ENCODE peak calls at places on chromosomes 1 and 21, in ten cellular contexts. H is bronchial epithelial cell, C is IMR-90, M is cardiac fibroblast, U is fibroblast of lung, J is cardiac muscle cell, T is A549, Q is lower leg skin, K is fibroblast of the aortic adventitia, L is pancreas. N is an unnamed sample.

GRCh38 chr1:34322969-34323368 is 146.3 kb downstream of the C1orf94 start:
- DNase-seq in H (no peak), C (no peak), M (no peak), U (no peak), J (no peak), T (no peak), Q (no peak), K (no peak), L (no peak), N (no peak)

GRCh38 chr1:208189716-208190115 is 54.5 kb downstream of the PLXNA2 start:
- DNase-seq in H (no peak), C (no peak), M (no peak), U (no peak), J (no peak), T (no peak), Q (no peak), K (no peak), L (no peak), N (no peak)

GRCh38 chr1:17496419-17496818 is 43.1 kb upstream of the ARHGEF10L start:
- DNase-seq in H (no peak), C (no peak), M (no peak), U (no peak), J (no peak), T (no peak), Q (no peak), K (no peak), L (no peak), N (no peak)

GRCh38 chr1:10640079-10640578 is 156.3 kb downstream of the CASZ1 start:
- DNase-seq in H (no peak), C (no peak), M (no peak), U (no peak), J (peak), T (no peak), Q (no peak), K (no peak), L (no peak), N (no peak)

GRCh38 chr1:161506336-161507223 is 1.3 kb downstream of the FCGR2A start:
- DNase-seq in H (no peak), C (peak), M (peak), U (no peak), J (no peak), T (no peak), Q (no peak), K (peak), L (no peak), N (no peak)

GRCh38 chr1:121418369-121419049 is 233.7 kb downstream of the SRGAP2C start:
- DNase-seq in H (no peak), C (no peak), M (no peak), U (no peak), J (peak), T (no peak), Q (no peak), K (no peak), L (no peak), N (no peak)

GRCh38 chr1:145997156-145998023 is 1.0 kb upstream of the TXNIP start:
- DNase-seq in H (no peak), C (no peak), M (peak), U (no peak), J (no peak), T (no peak), Q (no peak), K (no peak), L (peak), N (no peak)

GRCh38 chr1:176601358-176601757 is 138.4 kb downstream of the PAPPA2 start:
- DNase-seq in H (no peak), C (no peak), M (no peak), U (no peak), J (peak), T (no peak), Q (no peak), K (peak), L (no peak), N (no peak)

GRCh38 chr1:237736372-237737029 is 154.2 kb downstream of the ZP4 start:
- DNase-seq in H (no peak), C (peak), M (no peak), U (peak), J (peak), T (no peak), Q (no peak), K (no peak), L (no peak), N (no peak)
- TF ChIP-seq CTCF in H (no peak), C (no peak), M (no peak), U (peak), J (peak), T (no peak), Q (no peak), K (no peak), L (no peak), N (no peak)

GRCh38 chr1:234498448-234499118 is 19.6 kb upstream of the TARBP1 start:
- DNase-seq in H (peak), C (no peak), M (no peak), U (no peak), J (no peak), T (no peak), Q (no peak), K (peak), L (no peak), N (no peak)
- H3K4me3 ChIP-seq in H (no peak), C (no peak), M (no peak), U (no peak), J (no peak), T (no peak), Q (no peak), K (no peak), L (no peak), N (no peak)

GRCh38 chr1:186722711-186723309 is 42.6 kb upstream of the PTGS2 start:
- DNase-seq in H (peak), C (peak), M (peak), U (peak), J (peak), T (peak), Q (no peak), K (peak), L (no peak), N (peak)
- TF ChIP-seq CTCF in H (peak), C (peak), M (peak), U (peak), J (peak), T (peak), Q (no peak), K (peak), L (no peak), N (peak)

DNA sequence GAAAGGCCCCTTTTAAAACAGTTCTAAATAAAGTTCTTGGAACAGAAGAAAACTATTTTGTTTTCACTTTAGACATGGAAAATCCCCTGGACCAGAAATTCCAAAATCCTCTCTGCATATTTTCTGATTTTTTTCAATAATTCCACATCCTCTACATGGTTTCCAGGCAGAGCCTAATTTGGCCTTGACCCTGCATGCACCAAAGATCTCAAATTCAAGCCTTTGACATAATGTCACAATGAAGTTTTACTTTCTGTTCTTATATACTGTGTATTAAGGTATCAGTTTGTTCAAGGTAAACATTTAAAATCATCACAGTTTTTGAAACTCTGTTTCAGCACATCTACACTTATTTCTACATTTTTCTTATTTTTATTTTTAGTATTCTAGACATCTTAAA is 12.2 kb upstream of the NPL start:
- DNase-seq in H (no peak), C (no peak), M (no peak), U (no peak), J (no peak), T (no peak), Q (no peak), K (no peak), L (no peak), N (no peak)
- H3K4me3 ChIP-seq in H (no peak), C (no peak), M (no peak), U (no peak), J (no peak), T (no peak), Q (no peak), K (no peak), L (no peak), N (no peak)

GRCh38 chr1:6209661-6210605 is 4.0 kb downstream of the RNF207 start:
- DNase-seq in H (no peak), C (no peak), M (no peak), U (no peak), J (no peak), T (no peak), Q (no peak), K (no peak), L (no peak), N (no peak)

GRCh38 chr1:6207075-6207885 is 1.4 kb downstream of the RNF207 start:
- DNase-seq in H (no peak), C (no peak), M (no peak), U (no peak), J (peak), T (no peak), Q (no peak), K (no peak), L (no peak), N (no peak)

GRCh38 chr1:6207921-6208320 is 2.0 kb downstream of the RNF207 start:
- DNase-seq in H (no peak), C (no peak), M (no peak), U (no peak), J (no peak), T (no peak), Q (no peak), K (no peak), L (no peak), N (no peak)

GRCh38 chr1:6210606-6211355 is 4.9 kb downstream of the RNF207 start:
- DNase-seq in H (no peak), C (no peak), M (no peak), U (no peak), J (no peak), T (no peak), Q (no peak), K (no peak), L (no peak), N (no peak)

DNA sequence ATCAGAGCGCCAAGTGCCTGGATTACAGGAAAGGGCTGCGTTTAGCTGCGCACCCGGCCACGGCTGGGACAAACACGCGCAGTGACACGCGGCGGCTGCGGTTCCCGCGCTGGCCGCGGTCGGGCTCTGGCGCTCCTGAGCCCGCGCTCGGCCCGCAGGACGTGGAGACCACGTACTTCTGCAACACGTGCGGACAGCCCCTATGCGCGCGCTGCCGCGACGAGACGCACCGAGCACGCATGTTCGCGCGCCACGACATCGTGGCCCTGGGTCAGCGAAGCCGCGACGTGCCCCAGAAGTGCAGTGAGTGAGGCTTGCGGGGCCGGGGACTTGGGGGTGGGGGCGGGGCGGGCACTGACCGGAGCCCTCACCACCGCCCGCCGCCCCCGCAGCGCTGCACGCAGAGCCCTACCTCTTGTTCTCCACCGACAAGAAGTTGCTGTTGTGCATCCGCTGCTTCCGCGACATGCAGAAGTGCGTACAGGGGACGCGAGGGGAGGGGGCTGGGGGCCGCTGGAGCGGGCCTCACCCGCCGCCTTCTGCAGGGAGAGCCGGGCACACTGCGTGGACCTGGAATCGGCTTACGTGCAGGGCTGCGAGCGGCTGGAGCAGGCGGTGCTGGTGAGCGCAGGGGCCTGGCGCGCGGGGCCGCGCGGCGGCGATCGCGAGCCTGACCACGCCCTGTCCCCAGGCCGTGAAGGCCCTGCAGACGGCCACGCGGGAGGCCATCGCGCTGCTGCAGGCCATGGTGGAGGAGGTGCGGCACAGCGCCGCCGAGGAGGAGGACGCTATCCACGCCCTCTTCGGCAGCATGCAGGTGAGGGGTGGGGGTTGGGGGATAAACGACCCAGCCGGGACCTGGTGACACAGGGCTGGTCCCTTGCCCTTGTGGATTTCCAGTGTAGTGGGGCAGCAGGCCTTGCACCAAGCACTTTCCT is 3.1 kb downstream of the RNF207 start:
- DNase-seq in H (no peak), C (peak), M (peak), U (peak), J (peak), T (no peak), Q (no peak), K (no peak), L (peak), N (peak)
- TF ChIP-seq CTCF in H (no peak), C (peak), M (peak), U (peak), J (peak), T (no peak), Q (no peak), K (peak), L (peak), N (peak)

GRCh38 chr21:33364830-33365229 is 38.4 kb upstream of the IFNGR2 start:
- DNase-seq in H (no peak), C (no peak), M (no peak), U (no peak), J (no peak), T (no peak), Q (no peak), K (no peak), L (no peak), N (no peak)

GRCh38 chr21:33360281-33360680 is 35.5 kb downstream of the IFNAR1 start:
- DNase-seq in H (peak), C (peak), M (peak), U (peak), J (no peak), T (no peak), Q (no peak), K (peak), L (no peak), N (peak)

GRCh38 chr21:33359446-33359845 is 34.7 kb downstream of the IFNAR1 start:
- DNase-seq in H (no peak), C (no peak), M (no peak), U (no peak), J (no peak), T (no peak), Q (no peak), K (no peak), L (no peak), N (no peak)

GRCh38 chr21:33362044-33362555 is 37.3 kb downstream of the IFNAR1 start:
- DNase-seq in H (peak), C (no peak), M (no peak), U (no peak), J (peak), T (no peak), Q (peak), K (no peak), L (no peak), N (no peak)

DNA sequence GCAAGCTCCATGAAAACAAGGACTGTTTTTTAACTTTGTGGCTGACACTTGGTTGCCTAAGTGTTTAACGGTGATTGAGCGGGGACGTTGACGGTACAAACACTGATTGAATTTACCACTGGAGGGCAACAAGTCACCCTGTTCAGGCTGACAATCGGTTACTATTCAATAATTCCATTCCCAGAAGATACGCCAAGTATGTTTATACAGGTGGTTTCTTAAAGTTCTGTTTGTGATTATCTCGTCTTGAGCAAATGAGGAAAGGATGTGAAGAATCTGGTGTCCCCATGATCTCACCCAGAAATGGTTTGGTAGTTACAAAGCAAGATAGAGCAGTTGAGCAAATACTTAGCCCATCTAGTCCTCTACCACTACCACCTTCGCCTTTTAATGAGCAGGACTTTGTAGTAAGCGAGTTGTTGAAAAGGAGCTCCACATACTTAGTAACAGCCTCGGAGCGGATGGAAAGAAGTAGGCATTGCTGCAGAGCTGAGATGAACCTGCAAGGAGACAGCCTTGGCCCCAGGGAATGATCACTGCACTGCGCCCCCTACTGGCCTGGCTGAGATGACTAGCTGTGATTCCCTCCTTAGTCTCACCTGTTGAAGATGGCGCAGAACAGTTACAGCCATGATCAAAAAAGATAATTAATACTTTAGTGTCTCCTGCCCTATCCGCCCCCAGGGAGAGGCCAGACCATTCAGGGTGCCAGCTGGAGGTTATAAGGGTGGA is 36.3 kb downstream of the IFNAR1 start:
- DNase-seq in H (peak), C (peak), M (peak), U (peak), J (peak), T (peak), Q (peak), K (peak), L (peak), N (peak)
- H3K4me3 ChIP-seq in H (peak), C (no peak), M (no peak), U (no peak), J (peak), T (peak), Q (no peak), K (no peak), L (no peak), N (no peak)

GRCh38 chr1:6181347-6181770 is 1.2 kb upstream of the CHD5 start:
- DNase-seq in H (no peak), C (no peak), M (no peak), U (no peak), J (no peak), T (no peak), Q (no peak), K (no peak), L (no peak), N (no peak)

GRCh38 chr1:6184083-6184783 is 4.1 kb upstream of the CHD5 start:
- DNase-seq in H (no peak), C (no peak), M (no peak), U (no peak), J (no peak), T (no peak), Q (no peak), K (no peak), L (no peak), N (no peak)

GRCh38 chr1:6185635-6186382 is 5.7 kb upstream of the CHD5 start:
- DNase-seq in H (peak), C (peak), M (peak), U (peak), J (peak), T (no peak), Q (no peak), K (peak), L (no peak), N (peak)

GRCh38 chr1:6185151-6185550 is 5.0 kb upstream of the CHD5 start:
- DNase-seq in H (no peak), C (peak), M (peak), U (peak), J (no peak), T (no peak), Q (no peak), K (peak), L (no peak), N (peak)

GRCh38 chr1:6183520-6183989 is 3.4 kb upstream of the CHD5 start:
- DNase-seq in H (no peak), C (peak), M (no peak), U (no peak), J (no peak), T (no peak), Q (no peak), K (no peak), L (no peak), N (no peak)
- TF ChIP-seq CTCF in H (no peak), C (no peak), M (peak), U (no peak), J (peak), T (no peak), Q (no peak), K (no peak), L (no peak), N (no peak)

GRCh38 chr1:31672988-31673387 is 28.3 kb upstream of the PEF1 start:
- DNase-seq in H (no peak), C (no peak), M (no peak), U (no peak), J (no peak), T (no peak), Q (no peak), K (no peak), L (no peak), N (no peak)
- H3K4me3 ChIP-seq in H (no peak), C (no peak), M (no peak), U (no peak), J (no peak), T (no peak), Q (no peak), K (no peak), L (no peak), N (no peak)

DNA sequence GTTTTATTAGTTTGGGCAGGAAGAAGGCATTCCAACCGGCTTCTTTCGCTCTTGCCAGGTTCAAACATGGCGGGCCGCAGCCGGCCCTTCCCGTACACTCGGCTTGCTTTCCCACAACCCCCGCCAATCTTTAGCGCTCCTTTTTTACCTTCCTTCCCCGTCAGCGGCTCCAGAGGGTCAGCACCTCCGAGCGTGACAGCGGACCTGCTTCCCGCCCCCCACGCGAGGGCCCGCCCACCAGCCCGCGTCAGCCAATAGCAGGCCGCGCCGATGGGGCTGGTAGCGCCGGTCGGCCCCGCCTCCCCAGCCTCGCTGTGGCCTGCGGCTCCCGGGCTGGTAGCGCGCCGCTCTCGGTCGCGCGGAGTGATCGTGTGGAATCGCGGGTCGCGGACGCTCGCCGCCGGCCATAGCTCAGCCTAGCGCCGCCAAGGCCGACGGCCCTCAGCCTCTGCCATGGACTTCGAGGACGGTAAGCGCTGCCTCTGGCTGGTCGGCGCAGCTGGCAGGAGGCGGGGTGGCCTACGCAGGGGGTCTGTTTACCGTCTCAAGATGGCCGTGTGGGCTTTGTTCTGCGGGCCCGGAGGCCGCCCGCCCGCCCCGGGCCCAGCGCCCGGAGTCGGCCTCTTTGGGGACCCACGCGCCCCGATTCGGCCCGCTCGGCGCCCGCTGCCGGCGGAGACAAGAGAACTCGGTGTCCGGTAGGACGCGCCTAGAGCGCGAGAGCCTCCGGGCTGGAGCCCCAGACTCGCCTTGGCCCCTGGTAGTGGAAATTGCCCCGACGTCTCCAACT is at the start of gene ZNF326:
- DNase-seq in H (peak), C (peak), M (peak), U (peak), J (peak), T (peak), Q (peak), K (peak), L (peak), N (peak)
- TF ChIP-seq CTCF in H (peak), C (no peak), M (no peak), U (no peak), J (no peak), T (no peak), Q (no peak), K (no peak), L (no peak), N (no peak)

N was measured in astrocyte of the spinal cord.